ENCODE peak calls at places on chromosomes 4 and X, in five cellular contexts. X is GM20000, Z is GM12865, K is GM10248, Y is uterus. B is an unnamed sample.

GRCh38 chr4:98749206-98749605 is 90.8 kb upstream of the TSPAN5 start:
- DNase-seq in X (no peak), Y (no peak), K (no peak), Z (no peak), B (no peak)

GRCh38 chrX:141201962-141202361 is 25.0 kb upstream of the LDOC1 start:
- DNase-seq in Z (no peak), X (no peak), K (no peak), Y (no peak), B (no peak)

GRCh38 chr4:83582289-83582756 is 46.4 kb downstream of the GPAT3 start:
- DNase-seq in X (no peak), K (no peak), Z (peak; percentile 44), Y (peak; percentile 18), B (no peak)

GRCh38 chr4:138494931-138495330 is 252.8 kb upstream of the SLC7A11 start:
- DNase-seq in Y (no peak), K (no peak), X (no peak), Z (peak; percentile 33), B (no peak)

GRCh38 chr4:26204249-26204825 is 116.5 kb upstream of the RBPJ start:
- DNase-seq in Z (peak; percentile 30), Y (no peak), K (peak; percentile 27), X (no peak), B (no peak)

GRCh38 chrX:20019672-20020365 is 29.0 kb upstream of the BCLAF3 start:
- DNase-seq in Y (no peak), K (no peak), Z (no peak), X (no peak), B (no peak)

GRCh38 chrX:71367396-71367795 is 1.2 kb downstream of the TAF1 start:
- DNase-seq in Y (no peak), Z (peak; percentile 24), X (no peak), K (no peak), B (no peak)

GRCh38 chrX:11109968-11110367 is 1.2 kb upstream of the HCCS start:
- DNase-seq in Y (no peak), Z (no peak), K (no peak), X (no peak), B (no peak)

GRCh38 chr4:76213415-76214268 is at the start of gene SCARB2:
- DNase-seq in Z (peak; percentile 85), Y (peak; percentile 86), X (peak; percentile 91), K (peak; percentile 81), B (no peak)

GRCh38 chr4:8221476-8221875 is 22.4 kb downstream of the SH3TC1 start:
- DNase-seq in Y (no peak), Z (peak; percentile 57), K (no peak), X (peak; percentile 67), B (no peak)

GRCh38 chrX:118423558-118423957 is 72.1 kb upstream of the DOCK11 start:
- DNase-seq in K (peak; percentile 10), Y (no peak), X (peak; percentile 2), Z (peak; percentile 54), B (no peak)

GRCh38 chrX:9122504-9123245 is 88.7 kb upstream of the FAM9B start:
- DNase-seq in Z (no peak), Y (no peak), K (no peak), X (no peak), B (no peak)

GRCh38 chrX:5163663-5164062 is 1065.0 kb downstream of the NLGN4X start:
- DNase-seq in Z (no peak), K (no peak), Y (no peak), X (no peak), B (no peak)

GRCh38 chrX:29419774-29420553 is 795.4 kb upstream of the MAGEB2 start:
- DNase-seq in Y (no peak), Z (peak; percentile 4), K (no peak), X (no peak), B (no peak)

GRCh38 chr4:178202422-178202821 is 760.2 kb upstream of the AGA start:
- DNase-seq in X (no peak), Y (no peak), K (no peak), Z (no peak), B (no peak)
- TF ChIP-seq CTCF in X (no peak), Y (no peak), K (no peak), Z (no peak), B (no peak)

DNA sequence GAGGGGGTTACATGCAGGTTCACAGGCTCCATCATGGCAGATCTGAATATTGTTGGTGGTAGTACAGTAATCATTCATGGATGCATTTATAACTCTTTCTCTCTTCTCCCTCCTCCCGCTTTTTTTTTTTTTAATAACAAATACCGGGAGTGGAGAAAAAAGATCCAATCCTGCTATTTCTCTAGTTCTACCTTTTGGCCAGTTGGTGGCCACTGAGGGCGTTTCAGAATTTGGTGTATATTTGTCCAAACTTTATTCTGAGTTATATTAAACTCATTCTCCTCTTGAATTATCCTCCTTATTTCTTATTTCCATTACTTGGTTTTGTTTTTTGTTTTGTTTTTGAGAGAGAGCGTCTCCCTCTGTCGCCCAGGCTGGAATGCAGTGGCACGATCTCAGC is 74.8 kb downstream of the HMGB2 start:
- DNase-seq in X (no peak), K (no peak), Y (no peak), Z (no peak), B (no peak)
- TF ChIP-seq CTCF in X (no peak), K (no peak), Y (no peak), Z (no peak), B (no peak)

DNA sequence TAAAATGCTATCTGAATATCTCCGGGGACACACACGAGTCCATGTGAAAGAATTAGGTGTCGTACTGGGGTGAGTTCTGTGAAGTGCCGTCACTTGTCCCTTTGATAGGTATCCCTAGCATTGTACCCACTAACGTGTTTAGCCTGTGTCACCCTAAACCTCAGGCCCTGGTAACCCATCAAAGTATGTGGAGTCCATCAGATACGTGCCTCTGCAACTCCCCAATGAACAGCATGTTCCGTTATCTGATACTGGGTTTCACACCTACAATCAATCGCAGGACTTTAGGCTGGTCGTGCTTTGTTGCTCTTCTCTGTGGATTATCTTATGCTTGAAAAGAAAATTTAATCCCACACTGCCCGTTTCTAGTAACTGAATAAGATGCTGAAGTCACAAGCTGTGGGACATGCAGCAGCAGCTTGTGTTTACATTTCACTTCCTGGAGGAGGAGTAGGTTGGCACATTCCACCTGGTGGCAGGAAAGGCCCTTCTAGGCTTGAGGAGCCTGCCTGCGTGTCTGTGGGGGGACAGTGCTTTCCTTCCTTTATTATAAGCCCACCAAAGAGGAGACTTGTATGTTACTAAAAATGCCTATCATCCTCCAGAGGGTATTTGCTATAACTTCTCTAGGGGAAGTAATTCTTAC is 127.1 kb downstream of the FNIP2 start:
- DNase-seq in Z (no peak), Y (no peak), K (no peak), X (no peak), B (no peak)
- TF ChIP-seq CTCF in Z (no peak), Y (no peak), K (no peak), X (no peak), B (no peak)

GRCh38 chr4:110344165-110344564 is 131.8 kb upstream of the ENPEP start:
- DNase-seq in Y (no peak), Z (peak; percentile 13), K (no peak), X (peak; percentile 7), B (no peak)
- TF ChIP-seq CTCF in Y (peak; percentile 43), Z (peak; percentile 21), K (peak; percentile 10), X (no peak), B (no peak)

B was measured in omental fat pad.